ENCODE peak calls at places on chromosomes 4 and X, in four cellular contexts. G is ovary; J is CD4-positive, alpha-beta T cell; H is A549. M is an unnamed sample.

GRCh38 chr4:88097781-88098180 is 60.7 kb downstream of the ABCG2 start:
- DNase-seq in G (no peak), H (no peak), J (no peak), M (no peak)

GRCh38 chr4:88697588-88698329 is at the start of gene NAP1L5:
- DNase-seq in J (peak), H (peak), G (peak), M (peak)

GRCh38 chr4:109334129-109334528 is 31.7 kb upstream of the COL25A1 start:
- DNase-seq in J (no peak), G (no peak), H (no peak), M (peak)

GRCh38 chr4:24244663-24245519 is 339.5 kb downstream of the DHX15 start:
- DNase-seq in J (no peak), H (no peak), G (no peak), M (peak)

GRCh38 chrX:103183912-103184311 is 31.0 kb upstream of the BEX4 start:
- DNase-seq in H (no peak), J (no peak), G (no peak), M (no peak)

GRCh38 chr4:53477038-53477565 is 99.7 kb downstream of the FIP1L1 start:
- DNase-seq in J (no peak), H (no peak), G (no peak), M (no peak)

GRCh38 chr4:1060121-1060520 is 48.7 kb downstream of the FGFRL1 start:
- DNase-seq in H (no peak), J (no peak), G (peak), M (no peak)

GRCh38 chr4:25913056-25913850 is 767 bp upstream of the SMIM20 start:
- DNase-seq in G (peak), H (no peak), J (no peak), M (no peak)

GRCh38 chr4:161148051-161148450 is 1015.7 kb downstream of the FSTL5 start:
- DNase-seq in J (no peak), H (no peak), G (no peak), M (no peak)

GRCh38 chr4:386708-387105 is 49.1 kb downstream of the ZNF141 start:
- DNase-seq in H (no peak), J (no peak), G (no peak), M (no peak)

GRCh38 chr4:112311516-112311915 is 14.3 kb downstream of the ALPK1 start:
- DNase-seq in H (no peak), J (no peak), G (no peak), M (no peak)

GRCh38 chrX:13996650-13997049 is 33.0 kb downstream of the GEMIN8 start:
- DNase-seq in H (no peak), J (no peak), G (no peak), M (no peak)

GRCh38 chr4:86872135-86872534 is 20.1 kb downstream of the C4orf36 start:
- DNase-seq in H (no peak), J (no peak), G (no peak), M (no peak)

GRCh38 chr4:10831727-10832408 is 147.3 kb upstream of the CLNK start:
- DNase-seq in J (no peak), G (no peak), H (no peak), M (no peak)

GRCh38 chr4:56434599-56435000 is 815 bp downstream of the PPAT start:
- DNase-seq in J (no peak), H (no peak), G (no peak), M (peak)

GRCh38 chrX:71536285-71536684 is 3.4 kb downstream of the OGT start:
- DNase-seq in G (no peak), J (no peak), H (no peak), M (no peak)

GRCh38 chr4:17544831-17545234 is 29.9 kb downstream of the CLRN2 start:
- DNase-seq in J (no peak), H (no peak), G (no peak), M (no peak)

GRCh38 chr4:67754288-67754687 is at the start of gene GNRHR:
- DNase-seq in H (no peak), G (no peak), J (no peak), M (no peak)

GRCh38 chrX:103629295-103630170 is 758 bp downstream of the TCEAL1 start:
- DNase-seq in J (no peak), G (peak), H (peak), M (peak)

GRCh38 chr4:75561789-75562188 is 5.9 kb downstream of the ODAPH start:
- DNase-seq in H (peak), G (no peak), J (no peak), M (peak)

DNA sequence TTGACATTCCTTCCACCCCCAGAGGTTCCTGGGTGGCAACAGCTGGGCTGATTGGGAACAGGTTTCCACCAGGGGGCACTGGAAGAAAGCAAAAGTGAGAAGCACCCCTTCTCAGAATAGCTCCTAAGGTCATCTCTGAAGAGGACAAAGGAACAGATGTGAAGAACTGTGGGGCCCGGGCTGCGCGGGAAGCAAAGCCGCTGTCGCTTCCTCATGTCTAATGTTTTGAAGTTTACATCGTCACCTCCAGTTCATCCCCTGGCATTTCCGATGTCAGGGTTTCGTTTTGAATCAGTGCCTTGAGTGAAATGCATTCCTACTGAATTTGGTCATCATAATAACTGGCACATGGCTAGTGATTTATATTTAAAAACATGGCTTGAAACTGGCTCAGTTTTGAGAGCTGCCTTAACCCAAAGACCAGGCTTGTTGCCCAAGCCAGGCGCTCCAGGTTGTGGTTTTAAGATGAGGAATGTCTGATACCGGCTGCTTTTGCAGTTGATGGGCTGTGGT is 6.1 kb downstream of the TXK start:
- DNase-seq in H (peak), G (no peak), J (peak), M (peak)
- TF ChIP-seq CTCF in H (peak), G (no peak), J (peak), M (peak)

DNA sequence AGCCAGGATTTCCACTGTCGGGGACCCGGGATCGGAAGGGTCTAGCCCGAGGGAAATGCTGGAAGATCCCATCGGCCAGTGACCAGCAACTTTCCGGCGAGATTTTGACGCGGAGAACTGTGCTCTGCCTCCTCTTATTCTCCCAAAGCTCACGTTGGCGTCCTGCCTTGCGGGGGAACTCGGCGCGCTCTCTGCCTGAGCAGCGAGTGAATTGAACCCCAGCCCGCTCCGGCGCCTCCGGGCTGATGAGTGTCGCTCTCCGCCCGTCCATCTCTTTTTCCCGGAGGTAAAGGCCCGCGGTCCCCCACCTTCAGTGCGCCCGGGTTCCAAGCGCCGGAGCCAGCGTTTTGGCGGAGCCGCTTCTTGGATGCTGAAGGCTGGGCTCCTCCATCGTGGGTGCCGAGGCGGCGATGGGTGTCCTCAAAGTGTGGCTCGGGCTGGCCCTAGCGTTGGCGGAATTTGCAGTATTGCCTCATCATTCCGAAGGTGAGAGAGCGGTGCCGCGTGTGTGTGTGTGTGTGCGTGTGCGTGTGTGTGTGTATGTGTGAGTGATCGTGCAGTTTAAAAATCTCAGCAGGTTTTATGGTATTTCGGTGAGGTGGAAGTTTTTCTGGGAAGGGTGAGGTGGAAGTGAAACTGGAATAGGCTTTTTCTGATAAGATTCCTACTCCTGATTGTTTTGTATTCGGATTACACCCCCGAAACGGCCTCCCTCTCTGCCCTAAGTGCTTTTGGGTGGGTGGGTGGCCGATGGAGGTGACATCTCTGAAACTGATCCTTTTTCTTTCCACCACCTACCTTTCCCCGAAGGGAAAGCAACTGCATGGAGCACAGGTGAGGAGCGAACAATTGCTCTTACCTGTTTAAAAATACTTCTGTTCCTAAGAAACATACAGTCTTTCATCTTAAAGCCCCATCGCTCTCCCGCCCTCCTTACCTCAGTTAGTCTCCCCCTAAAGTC is 757 bp downstream of the FRAS1 start:
- DNase-seq in H (peak), G (peak), J (peak), M (peak)
- H3K27ac ChIP-seq in H (peak), G (no peak), J (no peak), M (peak)

GRCh38 chr4:3136454-3136853 is 62.0 kb downstream of the HTT start:
- DNase-seq in H (no peak), G (no peak), J (no peak), M (peak)
- TF ChIP-seq CTCF in H (peak), G (no peak), J (peak), M (peak)

GRCh38 chr4:151133311-151133710 is 33.9 kb downstream of the RPS3A start:
- DNase-seq in G (no peak), J (no peak), H (no peak), M (no peak)
- H3K27ac ChIP-seq in G (no peak), J (no peak), H (no peak), M (no peak)